ENCODE peak calls at places on chromosomes 6 and 20, in ten cellular contexts. S is fibroblast of lung; C is HCT116; U is neuronal stem cell; E is A549; V is right cardiac atrium; B is CD4-positive, alpha-beta memory T cell; R is left ventricle myocardium inferior; W is right atrium auricular region; P is body of pancreas. O is an unnamed sample. For H3K9me3, the result is how much of the 10 kb centered on the place peaks cover.

GRCh38 chr6:108952776-108953486 is 104.7 kb downstream of the ARMC2 start:
- DNase-seq in E (no peak), W (no peak), B (no peak), S (no peak), U (no peak), C (no peak), R (no peak), P (no peak), V (peak), O (no peak)

GRCh38 chr6:24052632-24053031 is 73.4 kb upstream of the NRSN1 start:
- DNase-seq in P (no peak), U (no peak), R (no peak), B (no peak), W (no peak), S (no peak), V (no peak), C (no peak), E (no peak), O (no peak)

GRCh38 chr20:63624486-63624885 is 2.4 kb downstream of the GMEB2 start:
- DNase-seq in P (no peak), C (no peak), R (no peak), E (no peak), B (no peak), W (no peak), S (peak), V (peak), U (no peak), O (no peak)

GRCh38 chr20:21767739-21768223 is 62.3 kb downstream of the PAX1 start:
- DNase-seq in S (no peak), C (no peak), E (peak), W (no peak), B (no peak), V (no peak), U (peak), R (no peak), P (peak), O (no peak)

GRCh38 chr6:35635601-35636597 is 52.8 kb downstream of the FKBP5 start:
- DNase-seq in V (no peak), E (no peak), B (no peak), C (no peak), S (peak), R (no peak), P (no peak), U (no peak), W (no peak), O (no peak)

GRCh38 chr20:17725094-17725835 is 25.5 kb downstream of the BANF2 start:
- DNase-seq in S (no peak), E (no peak), B (no peak), P (peak), W (no peak), C (no peak), V (peak), U (no peak), R (no peak), O (no peak)

GRCh38 chr6:11491998-11492397 is 45.6 kb upstream of the TMEM170B start:
- DNase-seq in P (no peak), C (no peak), S (no peak), R (no peak), E (no peak), V (no peak), B (no peak), U (no peak), W (no peak), O (no peak)

GRCh38 chr6:56916849-56917551 is 37.9 kb upstream of the BEND6 start:
- DNase-seq in C (no peak), P (no peak), U (no peak), E (no peak), B (no peak), R (no peak), W (no peak), V (no peak), S (no peak), O (no peak)

GRCh38 chr6:159431750-159432149 is 261.3 kb downstream of the SOD2 start:
- DNase-seq in C (no peak), E (no peak), S (no peak), U (no peak), V (no peak), W (no peak), R (no peak), P (no peak), B (no peak), O (peak)

GRCh38 chr6:3592371-3592941 is 135.6 kb upstream of the SLC22A23 start:
- DNase-seq in P (no peak), E (peak), B (no peak), W (no peak), V (no peak), U (no peak), R (no peak), S (peak), C (peak), O (no peak)

GRCh38 chr6:29764422-29765196 is 41.4 kb downstream of the HLA-F start:
- DNase-seq in B (no peak), U (no peak), C (no peak), V (no peak), R (no peak), W (no peak), S (no peak), P (no peak), E (no peak), O (no peak)

GRCh38 chr20:32982617-32983458 is 21.4 kb downstream of the SUN5 start:
- DNase-seq in U (no peak), S (no peak), W (no peak), V (peak), C (no peak), P (peak), B (no peak), E (no peak), R (peak), O (no peak)

GRCh38 chr20:45874576-45874975 is 6.5 kb upstream of the ZSWIM1 start:
- DNase-seq in P (no peak), U (no peak), V (no peak), R (no peak), B (no peak), S (no peak), C (no peak), E (no peak), W (no peak), O (no peak)

DNA sequence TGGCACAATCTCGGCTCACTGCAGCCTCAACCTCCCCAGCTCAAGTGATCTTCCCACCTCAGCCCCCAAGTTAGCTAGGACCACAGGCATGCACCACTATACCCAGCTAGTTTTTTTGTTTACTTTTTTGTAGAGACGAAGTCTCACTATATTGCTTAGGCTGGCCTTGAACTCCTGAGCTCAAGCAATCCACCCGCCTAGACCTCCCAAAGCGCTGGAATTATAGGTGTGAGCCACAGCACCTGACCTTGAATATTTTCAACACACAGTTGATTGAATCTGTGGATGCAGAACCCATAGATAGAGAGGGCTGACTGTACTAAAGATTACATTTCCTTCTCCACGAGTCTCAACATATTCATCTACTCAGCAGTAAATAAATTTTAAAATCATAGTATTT is 15.6 kb downstream of the CDK19 start:
- DNase-seq in P (no peak), C (no peak), W (no peak), R (no peak), B (no peak), V (no peak), E (no peak), U (no peak), S (no peak), O (no peak)
- H3K9me3 ChIP-seq in P (under half), C (under half), W (under half), R (under half), B (under half), V (under half), E (under half), U (under half), S (under half), O (under half)

GRCh38 chr20:55880361-55880760 is 125.0 kb downstream of the CBLN4 start:
- DNase-seq in E (no peak), U (no peak), C (no peak), P (no peak), W (no peak), R (no peak), S (no peak), V (peak), B (no peak), O (no peak)
- H3K9me3 ChIP-seq in E (under half), U (under half), C (under half), P (under half), W (under half), R (under half), S (under half), V (under half), B (under half), O (under half)

GRCh38 chr20:56234110-56234509 is 14.4 kb upstream of the MC3R start:
- DNase-seq in W (no peak), E (no peak), V (no peak), R (no peak), C (no peak), B (no peak), P (no peak), U (no peak), S (no peak), O (no peak)

DNA sequence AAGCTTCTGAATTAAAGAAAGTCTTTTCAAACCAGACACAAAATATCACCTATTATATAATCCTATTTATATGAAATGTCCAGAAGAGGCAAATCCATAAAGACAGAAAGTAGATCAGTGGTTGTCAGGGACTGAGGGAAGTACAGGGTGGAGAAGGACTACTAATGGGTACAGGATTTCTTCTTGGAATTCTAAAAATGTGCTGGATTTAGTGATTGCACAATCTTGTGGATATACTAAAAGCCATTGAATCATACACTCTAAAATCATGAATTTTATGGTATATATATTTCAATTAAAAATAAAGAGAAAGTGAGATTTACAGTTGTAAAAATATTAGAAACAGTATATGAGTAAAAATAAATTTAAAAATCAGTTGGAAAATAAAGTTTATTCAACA is 18.7 kb upstream of the MC3R start:
- DNase-seq in S (no peak), R (no peak), P (no peak), C (no peak), U (no peak), V (no peak), B (no peak), W (no peak), E (no peak), O (no peak)
- H3K9me3 ChIP-seq in S (under half), R (under half), P (under half), C (under half), U (under half), V (under half), B (under half), W (under half), E (under half), O (under half)

DNA sequence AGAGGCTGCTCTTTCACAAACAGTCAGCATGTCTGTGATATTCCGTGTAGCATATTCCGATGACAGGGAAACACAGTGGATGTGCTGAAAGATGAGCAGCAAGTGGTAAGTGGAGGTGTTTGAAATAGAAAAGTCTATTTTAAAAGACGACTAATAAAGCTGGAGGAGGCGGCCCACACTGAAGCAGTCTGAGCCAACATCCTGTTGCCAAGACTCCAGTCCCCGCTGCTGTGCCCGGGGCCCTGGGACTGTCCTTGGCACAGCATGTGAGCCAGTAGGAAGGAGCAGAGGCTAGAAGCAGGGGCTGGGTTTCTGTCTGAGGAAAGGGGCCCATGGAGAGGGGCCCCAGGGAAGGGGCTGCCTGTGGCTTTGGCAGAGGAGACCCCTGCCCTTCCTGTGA is 351.5 kb upstream of the CHD6 start:
- DNase-seq in P (no peak), E (no peak), C (no peak), S (no peak), U (no peak), B (no peak), W (no peak), V (no peak), R (no peak), O (no peak)
- H3K9me3 ChIP-seq in P (under half), E (under half), C (under half), S (under half), U (under half), B (under half), W (under half), V (under half), R (under half), O (under half)